ENCODE peak calls at places on chromosomes 3 and 15, in four cellular contexts. O is DND-41, R is testis, V is body of pancreas. G is an unnamed sample.

GRCh38 chr3:54870423-54870822 is 57.4 kb downstream of the LRTM1 start:
- DNase-seq in O (no peak), R (peak; percentile 64), V (no peak), G (no peak)

GRCh38 chr3:12933901-12934300 is 92.5 kb upstream of the RPL32 start:
- DNase-seq in O (no peak), R (no peak), V (no peak), G (no peak)

GRCh38 chr15:31857194-31857593 is 173.1 kb upstream of the CHRNA7 start:
- DNase-seq in O (no peak), R (no peak), V (no peak), G (no peak)

GRCh38 chr3:99952306-99952705 is 134.6 kb downstream of the CMSS1 start:
- DNase-seq in O (no peak), R (no peak), V (no peak), G (no peak)

GRCh38 chr3:49859576-49860305 is 3.4 kb upstream of the TRAIP start:
- DNase-seq in O (no peak), R (no peak), V (no peak), G (no peak)

GRCh38 chr3:43028678-43029490 is 49.8 kb downstream of the GASK1A start:
- DNase-seq in O (no peak), R (no peak), V (peak; percentile 29), G (no peak)

GRCh38 chr15:85691350-85692240 is 103.1 kb downstream of the KLHL25 start:
- DNase-seq in O (peak; percentile 48), R (no peak), V (no peak), G (no peak)

GRCh38 chr3:41364736-41365135 is 165.4 kb downstream of the CTNNB1 start:
- DNase-seq in O (no peak), R (no peak), V (no peak), G (no peak)

GRCh38 chr15:55800216-55800615 is 57.3 kb upstream of the PRTG start:
- DNase-seq in O (no peak), R (no peak), V (no peak), G (no peak)

GRCh38 chr3:150300376-150300775 is 107.7 kb upstream of the TSC22D2 start:
- DNase-seq in O (no peak), R (no peak), V (no peak), G (no peak)

GRCh38 chr15:69723404-69724097 is 270.9 kb downstream of the RPLP1 start:
- DNase-seq in O (no peak), R (no peak), V (no peak), G (no peak)

GRCh38 chr15:100092034-100092433 is 249.7 kb downstream of the ADAMTS17 start:
- DNase-seq in O (no peak), R (no peak), V (no peak), G (no peak)

GRCh38 chr3:127819656-127820055 is 2.7 kb downstream of the MGLL start:
- DNase-seq in O (no peak), R (no peak), V (no peak), G (no peak)

GRCh38 chr3:13546667-13547171 is 2.2 kb upstream of the FBLN2 start:
- DNase-seq in O (no peak), R (peak; percentile 89), V (no peak), G (no peak)

GRCh38 chr15:76994971-76995945 is at the start of gene PSTPIP1:
- DNase-seq in O (peak; percentile 70), R (no peak), V (peak; percentile 10), G (peak; percentile 76)

GRCh38 chr3:113673593-113673992 is 22.8 kb downstream of the USF3 start:
- DNase-seq in O (no peak), R (no peak), V (no peak), G (no peak)
- H3K27ac ChIP-seq in O (no peak overlapping the region), R (no peak overlapping the region), V (no peak overlapping the region), G (no peak overlapping the region)

GRCh38 chr3:52730681-52731080 is 24.8 kb downstream of the SPCS1 start:
- DNase-seq in O (no peak), R (no peak), V (no peak), G (no peak)
- H3K27ac ChIP-seq in O (no peak overlapping the region), R (no peak overlapping the region), V (no peak overlapping the region), G (no peak overlapping the region)

GRCh38 chr3:195584543-195584870 is 767 bp upstream of the APOD start:
- DNase-seq in O (no peak), R (no peak), V (no peak), G (no peak)
- H3K27ac ChIP-seq in O (no peak overlapping the region), R (no peak overlapping the region), V (no peak overlapping the region), G (no peak overlapping the region)

GRCh38 chr15:61380270-61380669 is 151.2 kb upstream of the RORA start:
- DNase-seq in O (no peak), R (no peak), V (no peak), G (no peak)
- H3K27ac ChIP-seq in O (no peak overlapping the region), R (no peak overlapping the region), V (no peak overlapping the region), G (no peak overlapping the region)

GRCh38 chr3:156149781-156150375 is 29.5 kb downstream of the KCNAB1 start:
- DNase-seq in O (no peak), R (no peak), V (no peak), G (no peak)

GRCh38 chr3:156151824-156152428 is 31.5 kb downstream of the KCNAB1 start:
- DNase-seq in O (peak; percentile 55), R (peak; percentile 86), V (peak; percentile 71), G (no peak)

GRCh38 chr3:156148946-156149348 is 28.6 kb downstream of the KCNAB1 start:
- DNase-seq in O (no peak), R (peak; percentile 32), V (no peak), G (no peak)

GRCh38 chr3:156148345-156148945 is 28.1 kb downstream of the KCNAB1 start:
- DNase-seq in O (no peak), R (no peak), V (no peak), G (no peak)

DNA sequence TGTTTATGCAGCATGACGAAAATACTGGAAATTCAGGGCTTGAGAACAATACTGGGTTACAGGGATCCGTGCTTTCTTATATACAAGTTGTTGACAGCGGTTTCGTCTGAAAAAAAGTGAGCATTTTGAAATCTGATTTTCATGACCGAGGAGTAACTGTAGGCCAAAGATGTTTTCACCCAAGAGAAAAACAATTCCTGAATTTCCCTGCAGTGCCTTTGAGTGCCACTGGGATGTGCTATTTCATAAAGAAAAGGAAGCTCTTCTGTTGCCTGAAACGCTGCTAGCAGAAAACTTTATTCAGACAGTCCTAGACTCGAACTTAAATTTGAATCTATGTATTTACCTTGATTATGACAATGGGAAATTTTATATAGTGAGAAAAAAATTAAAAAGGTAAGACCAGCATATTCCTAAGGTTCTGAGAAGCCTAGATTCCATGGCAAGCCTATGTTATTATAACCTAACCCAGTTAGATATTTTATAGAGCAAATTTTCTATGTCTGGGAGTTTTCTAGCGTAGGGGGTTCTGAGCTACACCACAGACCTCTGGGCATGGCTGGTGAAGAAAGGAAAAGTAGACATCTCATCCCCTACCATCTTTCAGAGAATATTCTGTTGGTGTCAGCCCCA is 30.2 kb downstream of the KCNAB1 start:
- DNase-seq in O (peak; percentile 41), R (peak; percentile 71), V (peak; percentile 53), G (peak; percentile 4)
- H3K27ac ChIP-seq in O (no peak overlapping the region), R (no peak overlapping the region), V (peak overlapping the region; percentile 74), G (no peak overlapping the region)

GRCh38 chr3:124888482-124889441 is 1.6 kb upstream of the ITGB5 start:
- DNase-seq in O (no peak), R (no peak), V (no peak), G (no peak)

GRCh38 chr3:124886168-124887051 is 755 bp downstream of the ITGB5 start:
- DNase-seq in O (no peak), R (peak; percentile 52), V (peak; percentile 71), G (no peak)

GRCh38 chr3:124885466-124886167 is 1.5 kb downstream of the ITGB5 start:
- DNase-seq in O (no peak), R (no peak), V (no peak), G (no peak)

GRCh38 chr3:124887996-124888298 is 782 bp upstream of the ITGB5 start:
- DNase-seq in O (no peak), R (no peak), V (no peak), G (no peak)

GRCh38 chr3:124887177-124887995 is at the start of gene ITGB5:
- DNase-seq in O (no peak), R (peak; percentile 88), V (peak; percentile 79), G (peak; percentile 5)
- H3K27ac ChIP-seq in O (no peak within 1 kb of the TSS), R (peak within 1 kb of the TSS; percentile 90), V (peak within 1 kb of the TSS; percentile 88), G (no peak within 1 kb of the TSS)

GRCh38 chr3:133573054-133573628 is 345 bp upstream of the CDV3 start:
- DNase-seq in O (peak; percentile 100), R (peak; percentile 100), V (peak; percentile 100), G (peak; percentile 100)

GRCh38 chr3:133574260-133574881 is 885 bp downstream of the CDV3 start:
- DNase-seq in O (peak; percentile 57), R (peak; percentile 72), V (peak; percentile 68), G (peak; percentile 82)

GRCh38 chr3:133573629-133574194 is at the start of gene CDV3:
- DNase-seq in O (no peak), R (no peak), V (no peak), G (no peak)

GRCh38 chr3:133576169-133576568 is 2.7 kb downstream of the CDV3 start:
- DNase-seq in O (no peak), R (no peak), V (no peak), G (no peak)

GRCh38 chr3:133575121-133575520 is 1.6 kb downstream of the CDV3 start:
- DNase-seq in O (no peak), R (no peak), V (no peak), G (no peak)
- H3K27ac ChIP-seq in O (peak overlapping the region; percentile 86), R (peak overlapping the region; percentile 95), V (peak overlapping the region; percentile 94), G (peak overlapping the region; percentile 90)

GRCh38 chr15:71116942-71117341 is 1.7 kb downstream of the THSD4 start:
- DNase-seq in O (no peak), R (no peak), V (peak; percentile 20), G (no peak)
- H3K27ac ChIP-seq in O (no peak overlapping the region), R (no peak overlapping the region), V (peak overlapping the region; percentile 70), G (no peak overlapping the region)

DNA sequence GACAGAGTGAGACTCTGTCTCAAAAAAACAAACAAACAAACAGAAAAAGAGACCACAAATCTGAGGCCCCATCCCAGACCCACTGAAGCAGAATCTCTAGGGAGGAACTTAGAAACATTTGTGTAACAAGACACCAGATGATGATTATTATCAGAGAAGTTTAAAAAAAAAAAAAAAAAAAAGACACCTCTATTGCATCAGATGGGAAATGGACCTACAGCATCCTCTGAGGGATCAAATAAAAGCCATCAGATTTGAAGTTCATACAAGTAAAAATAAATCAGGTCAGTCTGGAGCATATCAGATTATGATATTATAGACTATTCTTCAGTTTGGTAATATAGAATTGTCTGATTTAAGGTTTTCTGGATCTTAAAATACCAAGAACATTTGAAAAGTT is 21.9 kb upstream of the LIPC start:
- DNase-seq in O (no peak), R (no peak), V (no peak), G (no peak)
- H3K27ac ChIP-seq in O (peak overlapping the region; percentile 88), R (no peak overlapping the region), V (no peak overlapping the region), G (no peak overlapping the region)

DNA sequence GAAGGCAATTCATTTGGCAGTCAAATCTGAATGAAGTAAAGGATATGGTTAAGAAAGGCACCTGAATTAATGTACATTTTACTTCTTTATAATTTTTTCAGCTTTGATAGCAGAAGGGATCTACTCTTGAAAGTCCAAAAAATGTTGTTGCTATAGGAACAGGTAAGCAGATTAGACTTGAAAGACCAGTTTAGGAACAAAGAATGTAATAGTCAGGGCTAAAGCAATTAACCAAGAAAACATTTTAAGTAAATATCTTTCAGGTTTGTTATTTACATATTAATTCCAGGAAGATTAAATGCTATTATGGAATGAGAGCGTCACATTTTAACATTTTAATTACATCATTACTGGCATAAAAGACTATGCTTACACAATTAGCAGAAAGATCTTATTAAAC is 1.1 kb downstream of the ATP13A4 start:
- DNase-seq in O (no peak), R (no peak), V (no peak), G (no peak)
- H3K27ac ChIP-seq in O (no peak overlapping the region), R (no peak overlapping the region), V (peak overlapping the region; percentile 64), G (no peak overlapping the region)